ENCODE peak calls at places on chromosomes 5 and 9, in five cellular contexts. C, N, J, S and G are unnamed samples.

GRCh38 chr5:119274767-119275130 is 81.1 kb upstream of the TNFAIP8 start:
- DNase-seq in C (no peak), J (no peak), S (no peak), N (peak), G (peak)

GRCh38 chr5:39561421-39561820 is 136.6 kb upstream of the DAB2 start:
- DNase-seq in C (no peak), J (no peak), S (no peak), N (no peak), G (no peak)

GRCh38 chr5:134038143-134038542 is 33.4 kb upstream of the VDAC1 start:
- DNase-seq in S (no peak), C (peak), N (no peak), J (no peak), G (no peak)

GRCh38 chr5:160213537-160213936 is 15.8 kb upstream of the FABP6 start:
- DNase-seq in C (no peak), N (no peak), S (peak), J (no peak), G (no peak)

GRCh38 chr9:115135786-115136185 is 17.8 kb upstream of the TNC start:
- DNase-seq in N (no peak), J (no peak), S (no peak), C (no peak), G (no peak)

GRCh38 chr5:27906911-27907590 is 868.7 kb upstream of the CDH9 start:
- DNase-seq in J (no peak), S (peak), N (no peak), C (no peak), G (peak)

GRCh38 chr9:134694714-134695113 is 53.1 kb downstream of the COL5A1 start:
- DNase-seq in J (no peak), S (no peak), N (no peak), C (no peak), G (no peak)

GRCh38 chr9:135507104-135508035 is 6.9 kb downstream of the MRPS2 start:
- DNase-seq in N (no peak), J (no peak), S (no peak), C (no peak), G (no peak)

GRCh38 chr5:177309351-177310191 is 2.1 kb downstream of the MXD3 start:
- DNase-seq in N (peak), S (peak), J (peak), C (peak), G (no peak)

GRCh38 chr5:69238760-69239251 is 4.1 kb downstream of the CDK7 start:
- DNase-seq in J (no peak), S (no peak), C (peak), N (peak), G (peak)

GRCh38 chr5:79795764-79796398 is 106.2 kb downstream of the CMYA5 start:
- DNase-seq in C (no peak), S (peak), J (no peak), N (no peak), G (no peak)

GRCh38 chr5:163705983-163706771 is 200.8 kb downstream of the MAT2B start:
- DNase-seq in J (no peak), N (peak), C (no peak), S (no peak), G (no peak)

GRCh38 chr9:86449246-86449645 is 95.0 kb upstream of the TUT7 start:
- DNase-seq in S (no peak), C (no peak), N (no peak), J (no peak), G (no peak)

GRCh38 chr5:54175-54730 is 37.7 kb upstream of the PLEKHG4B start:
- DNase-seq in J (no peak), C (no peak), S (no peak), N (no peak), G (no peak)

GRCh38 chr5:79225026-79225425 is 10.9 kb upstream of the JMY start:
- DNase-seq in J (no peak), S (no peak), C (no peak), N (no peak), G (no peak)

GRCh38 chr9:135885100-135885853 is 22.1 kb downstream of the CAMSAP1 start:
- DNase-seq in S (no peak), N (no peak), J (no peak), C (no peak), G (no peak)

GRCh38 chr5:52799358-52799982 is 11.8 kb downstream of the ITGA1 start:
- DNase-seq in S (peak), C (peak), J (no peak), N (no peak), G (no peak)

GRCh38 chr5:81310402-81311063 is 9.1 kb downstream of the ZCCHC9 start:
- DNase-seq in C (no peak), J (no peak), S (no peak), N (no peak), G (no peak)

GRCh38 chr5:21711854-21712752 is 1141.0 kb downstream of the CDH12 start:
- DNase-seq in C (no peak), S (no peak), N (no peak), J (no peak), G (no peak)

GRCh38 chr9:100104314-100104713 is 5.3 kb downstream of the INVS start:
- DNase-seq in C (no peak), S (no peak), J (no peak), N (peak), G (no peak)

GRCh38 chr5:131022811-131023210 is 142.2 kb downstream of the HINT1 start:
- DNase-seq in S (no peak), C (no peak), N (no peak), J (no peak), G (no peak)

GRCh38 chr9:126698756-126699155 is 85.0 kb downstream of the LMX1B start:
- DNase-seq in C (no peak), S (no peak), N (no peak), J (no peak), G (no peak)